ENCODE peak calls at places on chromosomes 13 and 19, in nine cellular contexts. I is heart left ventricle, M is IMR-90, G is stomach, L is tibial nerve, P is ovary, J is body of pancreas, T is right lobe of liver, E is Peyer's patch. B is an unnamed sample.

GRCh38 chr19:35105411-35106290 is 10.0 kb upstream of the FXYD3 start:
- DNase-seq in I (no peak), M (no peak), G (no peak), L (no peak), P (no peak), J (no peak), T (no peak), E (no peak), B (no peak)

GRCh38 chr19:17229890-17230289 is 3.9 kb downstream of the OCEL1 start:
- DNase-seq in I (no peak), M (no peak), G (no peak), L (no peak), P (no peak), J (no peak), T (no peak), E (no peak), B (no peak)

GRCh38 chr13:41942462-41943094 is 18.3 kb downstream of the VWA8 start:
- DNase-seq in I (no peak), M (peak; percentile 74), G (no peak), L (no peak), P (no peak), J (no peak), T (no peak), E (no peak), B (no peak)

GRCh38 chr13:67001363-67001762 is 228.8 kb downstream of the PCDH9 start:
- DNase-seq in I (no peak), M (no peak), G (no peak), L (no peak), P (no peak), J (no peak), T (no peak), E (no peak), B (no peak)

GRCh38 chr19:4094761-4095487 is 28.2 kb upstream of the ZBTB7A start:
- DNase-seq in I (no peak), M (no peak), G (peak; percentile 76), L (no peak), P (no peak), J (no peak), T (no peak), E (peak; percentile 84), B (no peak)

GRCh38 chr13:79679334-79679733 is 198.4 kb downstream of the NDFIP2 start:
- DNase-seq in I (peak; percentile 67), M (peak; percentile 70), G (peak; percentile 81), L (peak; percentile 86), P (peak; percentile 61), J (peak; percentile 85), T (peak; percentile 65), E (peak; percentile 51), B (peak; percentile 81)

GRCh38 chr19:6424190-6424938 is at the start of gene KHSRP:
- DNase-seq in I (peak; percentile 51), M (no peak), G (no peak), L (no peak), P (peak; percentile 23), J (no peak), T (peak; percentile 56), E (no peak), B (peak; percentile 63)

GRCh38 chr13:100540621-100541020 is 48.0 kb downstream of the GGACT start:
- DNase-seq in I (no peak), M (peak; percentile 30), G (no peak), L (no peak), P (no peak), J (no peak), T (no peak), E (peak; percentile 6), B (peak; percentile 52)

GRCh38 chr19:50239916-50240585 is 36.6 kb downstream of the MYH14 start:
- DNase-seq in I (no peak), M (no peak), G (no peak), L (no peak), P (no peak), J (no peak), T (no peak), E (no peak), B (no peak)

GRCh38 chr13:73857106-73857505 is 277.1 kb downstream of the KLF12 start:
- DNase-seq in I (no peak), M (no peak), G (no peak), L (no peak), P (no peak), J (no peak), T (no peak), E (no peak), B (no peak)

GRCh38 chr19:29614046-29614445 is 8.0 kb downstream of the POP4 start:
- DNase-seq in I (no peak), M (no peak), G (no peak), L (no peak), P (no peak), J (no peak), T (no peak), E (no peak), B (no peak)

GRCh38 chr19:8209111-8209964 is at the start of gene CERS4:
- DNase-seq in I (peak; percentile 79), M (peak; percentile 20), G (peak; percentile 81), L (peak; percentile 30), P (peak; percentile 83), J (peak; percentile 86), T (peak; percentile 95), E (peak; percentile 75), B (peak; percentile 90)

GRCh38 chr13:47399599-47399998 is 502.7 kb upstream of the HTR2A start:
- DNase-seq in I (no peak), M (no peak), G (no peak), L (no peak), P (no peak), J (no peak), T (no peak), E (no peak), B (no peak)

GRCh38 chr13:47396915-47397314 is 500.1 kb upstream of the HTR2A start:
- DNase-seq in I (no peak), M (no peak), G (no peak), L (no peak), P (no peak), J (no peak), T (no peak), E (no peak), B (no peak)

GRCh38 chr13:47397739-47398138 is 500.9 kb upstream of the HTR2A start:
- DNase-seq in I (no peak), M (peak; percentile 80), G (no peak), L (no peak), P (no peak), J (no peak), T (no peak), E (no peak), B (no peak)
- H3K27me3 ChIP-seq in I (no peaks in the 10 kb centered on the region), M (no peaks in the 10 kb centered on the region), G (no peaks in the 10 kb centered on the region), L (no peaks in the 10 kb centered on the region), P (no peaks in the 10 kb centered on the region), J (no peaks in the 10 kb centered on the region), T (no peaks in the 10 kb centered on the region), E (no peaks in the 10 kb centered on the region), B (no peaks in the 10 kb centered on the region)

GRCh38 chr19:2385053-2385721 is 25.1 kb downstream of the TMPRSS9 start:
- DNase-seq in I (no peak), M (peak; percentile 79), G (no peak), L (no peak), P (peak; percentile 21), J (peak; percentile 30), T (no peak), E (peak; percentile 71), B (no peak)

GRCh38 chr19:2392366-2392765 is 32.3 kb downstream of the TMPRSS9 start:
- DNase-seq in I (no peak), M (no peak), G (no peak), L (no peak), P (no peak), J (no peak), T (no peak), E (no peak), B (no peak)

GRCh38 chr19:2391118-2391725 is 31.2 kb downstream of the TMPRSS9 start:
- DNase-seq in I (peak; percentile 34), M (peak; percentile 78), G (peak; percentile 32), L (peak; percentile 55), P (no peak), J (peak; percentile 47), T (no peak), E (no peak), B (no peak)

GRCh38 chr19:2389594-2389993 is 29.5 kb downstream of the TMPRSS9 start:
- DNase-seq in I (no peak), M (no peak), G (no peak), L (no peak), P (no peak), J (no peak), T (no peak), E (no peak), B (no peak)

DNA sequence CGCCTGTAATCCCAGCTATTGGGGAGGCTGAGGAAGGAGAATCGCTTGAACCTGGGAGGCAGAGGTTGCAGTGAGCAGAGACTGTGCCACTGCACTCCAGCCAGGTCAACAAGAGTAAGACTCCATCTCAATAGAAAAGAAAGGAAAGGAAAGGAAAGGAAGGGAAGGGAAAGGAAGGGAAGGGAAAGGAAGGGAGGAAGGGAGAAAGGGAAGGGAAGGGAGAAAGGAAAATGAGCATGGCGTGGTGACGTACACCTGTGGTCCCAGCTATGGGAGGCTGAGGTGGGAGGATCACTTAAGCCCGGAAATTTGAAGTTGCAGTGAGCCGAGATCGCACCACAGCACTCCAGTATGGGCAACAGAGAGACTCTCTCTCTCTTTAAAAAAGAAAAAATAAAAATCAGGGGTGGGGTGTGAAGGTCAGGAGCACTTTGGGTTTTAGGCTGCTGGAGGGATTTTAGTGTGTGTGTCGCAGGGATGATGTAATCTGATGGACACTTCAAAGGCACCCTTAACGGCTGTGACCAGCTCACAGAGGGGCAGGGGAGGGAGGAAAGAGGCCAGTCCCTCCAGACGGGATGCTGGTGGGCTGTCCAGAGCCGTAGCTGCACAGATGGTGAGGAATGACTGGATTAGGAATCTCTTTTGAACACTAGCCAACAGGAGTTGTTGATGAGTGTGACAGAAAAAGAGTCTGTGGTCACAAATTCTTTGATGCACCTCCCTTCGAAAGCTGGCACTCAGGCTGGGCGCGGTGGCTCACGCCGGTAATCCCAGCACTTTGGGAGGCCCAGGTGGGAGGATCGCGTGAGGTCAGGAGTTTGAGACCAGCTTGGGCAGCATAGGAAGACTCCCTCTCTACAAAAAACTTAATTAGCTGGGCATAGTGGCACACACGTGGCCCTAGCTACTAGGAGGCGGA is 27.6 kb downstream of the TMPRSS9 start:
- DNase-seq in I (no peak), M (no peak), G (no peak), L (no peak), P (no peak), J (no peak), T (no peak), E (no peak), B (no peak)
- TF ChIP-seq POLR2A in I (no peak), M (no peak), G (no peak), L (no peak), P (no peak), J (no peak), T (no peak), E (no peak), B (no peak)

GRCh38 chr13:102769679-102770078 is 3.9 kb downstream of the TEX30 start:
- DNase-seq in I (no peak), M (peak; percentile 14), G (no peak), L (no peak), P (no peak), J (no peak), T (no peak), E (no peak), B (no peak)
- TF ChIP-seq CTCF in I (no peak), M (peak; percentile 9), G (no peak), L (no peak), P (no peak), J (no peak), T (no peak), E (no peak), B (no peak)

DNA sequence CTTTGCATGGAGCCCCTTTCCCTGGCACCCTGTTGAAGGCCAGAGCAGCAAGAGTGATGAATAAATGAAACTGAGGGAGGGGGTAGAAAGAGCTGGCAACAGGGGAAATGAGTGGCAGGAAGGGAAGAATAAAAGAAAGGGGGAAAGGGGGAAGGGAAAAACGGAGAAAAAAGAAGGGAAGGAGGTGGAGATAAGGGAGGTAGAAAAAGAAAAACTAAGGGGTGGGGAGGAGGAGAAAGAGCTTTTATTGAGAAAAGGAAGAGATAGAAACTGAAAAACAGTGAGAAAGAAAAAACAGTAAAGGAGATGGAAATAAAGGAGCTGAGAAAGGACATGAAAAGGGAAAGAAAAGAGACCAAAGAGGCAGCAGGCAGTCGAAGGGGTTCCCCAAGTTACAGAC is 42.1 kb downstream of the DEDD2 start:
- DNase-seq in I (no peak), M (no peak), G (no peak), L (no peak), P (no peak), J (no peak), T (no peak), E (no peak), B (no peak)
- H3K27me3 ChIP-seq in I (peaks cover 47% of the 10 kb centered on the region), M (peaks cover 84% of the 10 kb centered on the region), G (peaks cover 56% of the 10 kb centered on the region), L (peaks cover 81% of the 10 kb centered on the region), P (no peaks in the 10 kb centered on the region), J (no peaks in the 10 kb centered on the region), T (no peaks in the 10 kb centered on the region), E (peaks cover 20% of the 10 kb centered on the region), B (peaks cover 21% of the 10 kb centered on the region)